ENCODE peak calls at places on chromosomes 4 and X, in nine cellular contexts. One of them, this sample, is unnamed.

GRCh38 chr4:4781936-4782754 is 77.3 kb upstream of the MSX1 start:
- DNase-seq in NCI-H460: no peak
- DNase-seq in WTC11: no peak
- DNase-seq in A549: no peak
- DNase-seq in HCT116: no peak
- DNase-seq in NCI-H1694 treated with DMSO at 0.1 percent for 48 hours: no peak
- DNase-seq in stimulated activated naive B cell treated with anti-CD40 and anti-IgM and Interleukin-4, amounts not matched to agents 10 μg/mL and 1 μg/mL and 100 μg/mL, for 72 hours: no peak
- DNase-seq in fibroblast of lung: peak
- DNase-seq in hypothalamus: no peak
- DNase-seq in this sample: no peak

GRCh38 chr4:75777589-75777988 is 53.2 kb downstream of the USO1 start:
- DNase-seq in stimulated activated naive B cell treated with anti-CD40 and anti-IgM and Interleukin-4, amounts not matched to agents 10 μg/mL and 1 μg/mL and 100 μg/mL, for 72 hours: no peak
- DNase-seq in fibroblast of lung: no peak
- DNase-seq in HCT116: no peak
- DNase-seq in hypothalamus: no peak
- DNase-seq in NCI-H460: no peak
- DNase-seq in NCI-H1694 treated with DMSO at 0.1 percent for 48 hours: no peak
- DNase-seq in WTC11: no peak
- DNase-seq in A549: no peak
- DNase-seq in this sample: no peak

GRCh38 chrX:113929004-113929403 is 654.9 kb upstream of the HTR2C start:
- DNase-seq in NCI-H1694 treated with DMSO at 0.1 percent for 48 hours: no peak
- DNase-seq in fibroblast of lung: peak
- DNase-seq in A549: peak
- DNase-seq in stimulated activated naive B cell treated with anti-CD40 and anti-IgM and Interleukin-4, amounts not matched to agents 10 μg/mL and 1 μg/mL and 100 μg/mL, for 72 hours: no peak
- DNase-seq in hypothalamus: no peak
- DNase-seq in HCT116: peak
- DNase-seq in WTC11: peak
- DNase-seq in NCI-H460: peak
- DNase-seq in this sample: peak

GRCh38 chrX:1027133-1027532 is 185.3 kb downstream of the CRLF2 start:
- DNase-seq in A549: no peak
- DNase-seq in stimulated activated naive B cell treated with anti-CD40 and anti-IgM and Interleukin-4, amounts not matched to agents 10 μg/mL and 1 μg/mL and 100 μg/mL, for 72 hours: peak
- DNase-seq in NCI-H460: no peak
- DNase-seq in WTC11: no peak
- DNase-seq in NCI-H1694 treated with DMSO at 0.1 percent for 48 hours: no peak
- DNase-seq in hypothalamus: no peak
- DNase-seq in fibroblast of lung: no peak
- DNase-seq in HCT116: no peak
- DNase-seq in this sample: no peak

GRCh38 chr4:76831475-76832390 is 66.2 kb downstream of the SOWAHB start:
- DNase-seq in NCI-H460: no peak
- DNase-seq in fibroblast of lung: peak
- DNase-seq in WTC11: no peak
- DNase-seq in NCI-H1694 treated with DMSO at 0.1 percent for 48 hours: no peak
- DNase-seq in A549: no peak
- DNase-seq in stimulated activated naive B cell treated with anti-CD40 and anti-IgM and Interleukin-4, amounts not matched to agents 10 μg/mL and 1 μg/mL and 100 μg/mL, for 72 hours: no peak
- DNase-seq in hypothalamus: no peak
- DNase-seq in HCT116: no peak
- DNase-seq in this sample: no peak

GRCh38 chr4:39067451-39067850 is 5.4 kb downstream of the KLHL5 start:
- DNase-seq in WTC11: no peak
- DNase-seq in NCI-H460: no peak
- DNase-seq in HCT116: no peak
- DNase-seq in A549: no peak
- DNase-seq in fibroblast of lung: no peak
- DNase-seq in stimulated activated naive B cell treated with anti-CD40 and anti-IgM and Interleukin-4, amounts not matched to agents 10 μg/mL and 1 μg/mL and 100 μg/mL, for 72 hours: no peak
- DNase-seq in hypothalamus: no peak
- DNase-seq in NCI-H1694 treated with DMSO at 0.1 percent for 48 hours: no peak
- DNase-seq in this sample: no peak

GRCh38 chr4:107279729-107280128 is 243.6 kb upstream of the DKK2 start:
- DNase-seq in NCI-H460: no peak
- DNase-seq in NCI-H1694 treated with DMSO at 0.1 percent for 48 hours: no peak
- DNase-seq in hypothalamus: no peak
- DNase-seq in HCT116: no peak
- DNase-seq in WTC11: no peak
- DNase-seq in fibroblast of lung: peak
- DNase-seq in stimulated activated naive B cell treated with anti-CD40 and anti-IgM and Interleukin-4, amounts not matched to agents 10 μg/mL and 1 μg/mL and 100 μg/mL, for 72 hours: no peak
- DNase-seq in A549: peak
- DNase-seq in this sample: no peak

GRCh38 chr4:184536881-184537248 is 62.5 kb upstream of the IRF2 start:
- DNase-seq in fibroblast of lung: peak
- DNase-seq in A549: no peak
- DNase-seq in NCI-H460: no peak
- DNase-seq in hypothalamus: no peak
- DNase-seq in WTC11: no peak
- DNase-seq in HCT116: no peak
- DNase-seq in NCI-H1694 treated with DMSO at 0.1 percent for 48 hours: no peak
- DNase-seq in stimulated activated naive B cell treated with anti-CD40 and anti-IgM and Interleukin-4, amounts not matched to agents 10 μg/mL and 1 μg/mL and 100 μg/mL, for 72 hours: no peak
- DNase-seq in this sample: no peak

GRCh38 chr4:13264126-13264525 is 220.0 kb downstream of the RAB28 start:
- DNase-seq in hypothalamus: no peak
- DNase-seq in stimulated activated naive B cell treated with anti-CD40 and anti-IgM and Interleukin-4, amounts not matched to agents 10 μg/mL and 1 μg/mL and 100 μg/mL, for 72 hours: no peak
- DNase-seq in NCI-H460: no peak
- DNase-seq in fibroblast of lung: no peak
- DNase-seq in WTC11: no peak
- DNase-seq in HCT116: no peak
- DNase-seq in A549: no peak
- DNase-seq in NCI-H1694 treated with DMSO at 0.1 percent for 48 hours: no peak
- DNase-seq in this sample: no peak

GRCh38 chrX:53080628-53081580 is 1.3 kb upstream of the TSPYL2 start:
- DNase-seq in NCI-H1694 treated with DMSO at 0.1 percent for 48 hours: no peak
- DNase-seq in hypothalamus: no peak
- DNase-seq in fibroblast of lung: peak
- DNase-seq in NCI-H460: no peak
- DNase-seq in stimulated activated naive B cell treated with anti-CD40 and anti-IgM and Interleukin-4, amounts not matched to agents 10 μg/mL and 1 μg/mL and 100 μg/mL, for 72 hours: no peak
- DNase-seq in HCT116: no peak
- DNase-seq in WTC11: no peak
- DNase-seq in A549: no peak
- DNase-seq in this sample: no peak

GRCh38 chrX:94493405-94493804 is 819.4 kb downstream of the FAM133A start:
- DNase-seq in A549: no peak
- DNase-seq in NCI-H460: no peak
- DNase-seq in HCT116: no peak
- DNase-seq in stimulated activated naive B cell treated with anti-CD40 and anti-IgM and Interleukin-4, amounts not matched to agents 10 μg/mL and 1 μg/mL and 100 μg/mL, for 72 hours: no peak
- DNase-seq in NCI-H1694 treated with DMSO at 0.1 percent for 48 hours: no peak
- DNase-seq in hypothalamus: no peak
- DNase-seq in WTC11: no peak
- DNase-seq in fibroblast of lung: no peak
- DNase-seq in this sample: no peak